ENCODE peak calls at places on chromosomes 7 and 10, in four cellular contexts. V is H1, W is HepG2, P is GM12878. O is an unnamed sample.

GRCh38 chr7:159109092-159110035 is 35.3 kb downstream of the VIPR2 start:
- DNase-seq in V (no peak), P (no peak), W (no peak), O (no peak)

GRCh38 chr7:133053321-133053891 is 28.5 kb downstream of the CHCHD3 start:
- DNase-seq in V (no peak), P (no peak), W (no peak), O (no peak)

GRCh38 chr10:100895346-100895745 is 17.4 kb upstream of the SLF2 start:
- DNase-seq in P (no peak), V (peak; percentile 22), W (no peak), O (no peak)

GRCh38 chr10:25142465-25142864 is 32.3 kb upstream of the GPR158 start:
- DNase-seq in W (no peak), P (no peak), V (no peak), O (no peak)

GRCh38 chr7:83149466-83149865 is 13.2 kb downstream of the PCLO start:
- DNase-seq in W (no peak), V (no peak), P (no peak), O (no peak)

GRCh38 chr10:100968037-100968736 is 1.1 kb upstream of the SEMA4G start:
- DNase-seq in V (no peak), W (no peak), P (no peak), O (no peak)

GRCh38 chr7:43247757-43248156 is 135.3 kb downstream of the HECW1 start:
- DNase-seq in V (no peak), W (no peak), P (no peak), O (no peak)

GRCh38 chr7:70091362-70091761 is 493.1 kb downstream of the AUTS2 start:
- DNase-seq in V (no peak), W (no peak), P (no peak), O (no peak)

GRCh38 chr10:2813277-2813676 is 254.1 kb upstream of the PFKP start:
- DNase-seq in V (no peak), P (no peak), W (no peak), O (no peak)

GRCh38 chr10:2812631-2813030 is 254.7 kb upstream of the PFKP start:
- DNase-seq in P (no peak), V (no peak), W (no peak), O (no peak)

GRCh38 chr10:2817923-2818322 is 249.4 kb upstream of the PFKP start:
- DNase-seq in P (no peak), W (no peak), V (no peak), O (no peak)
- TF ChIP-seq SUZ12 in P (no peak), W (no peak), V (no peak), O (no peak)

GRCh38 chr7:2258661-2259365 is 16.8 kb downstream of the NUDT1 start:
- DNase-seq in P (peak; percentile 50), V (no peak), W (no peak), O (no peak)

GRCh38 chr7:2263176-2263575 is 21.1 kb downstream of the NUDT1 start:
- DNase-seq in W (no peak), P (no peak), V (no peak), O (no peak)

GRCh38 chr7:2261611-2262010 is 19.6 kb downstream of the NUDT1 start:
- DNase-seq in W (no peak), V (no peak), P (no peak), O (no peak)

GRCh38 chr7:2259480-2259879 is 17.5 kb downstream of the NUDT1 start:
- DNase-seq in V (no peak), P (no peak), W (no peak), O (no peak)

GRCh38 chr7:2260820-2261219 is 18.8 kb downstream of the NUDT1 start:
- DNase-seq in V (no peak), P (no peak), W (no peak), O (no peak)
- TF ChIP-seq YY1 in V (no peak), P (no peak), W (no peak), O (no peak)

DNA sequence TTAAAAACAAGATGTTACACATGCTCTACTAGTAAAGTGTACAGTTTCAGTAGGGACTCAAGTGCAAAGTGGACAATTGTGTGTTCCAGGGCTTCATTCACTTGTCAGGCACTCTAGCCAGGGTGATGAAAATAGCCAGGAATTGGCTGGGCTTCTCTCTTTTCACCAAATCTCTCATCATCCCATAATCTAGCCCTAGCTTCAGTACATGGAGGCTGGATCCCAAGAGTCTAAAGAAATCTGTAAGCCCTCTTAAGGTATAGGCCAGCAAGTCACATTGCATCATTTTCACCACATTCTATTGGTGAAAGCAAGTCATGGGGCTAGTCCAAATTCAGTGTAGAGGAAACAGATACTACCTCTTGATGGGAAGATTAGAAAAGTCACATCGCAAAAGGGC is 47.3 kb upstream of the C1GALT1 start:
- DNase-seq in V (no peak), P (no peak), W (no peak), O (no peak)
- TF ChIP-seq SUZ12 in V (no peak), P (no peak), W (no peak), O (no peak)

DNA sequence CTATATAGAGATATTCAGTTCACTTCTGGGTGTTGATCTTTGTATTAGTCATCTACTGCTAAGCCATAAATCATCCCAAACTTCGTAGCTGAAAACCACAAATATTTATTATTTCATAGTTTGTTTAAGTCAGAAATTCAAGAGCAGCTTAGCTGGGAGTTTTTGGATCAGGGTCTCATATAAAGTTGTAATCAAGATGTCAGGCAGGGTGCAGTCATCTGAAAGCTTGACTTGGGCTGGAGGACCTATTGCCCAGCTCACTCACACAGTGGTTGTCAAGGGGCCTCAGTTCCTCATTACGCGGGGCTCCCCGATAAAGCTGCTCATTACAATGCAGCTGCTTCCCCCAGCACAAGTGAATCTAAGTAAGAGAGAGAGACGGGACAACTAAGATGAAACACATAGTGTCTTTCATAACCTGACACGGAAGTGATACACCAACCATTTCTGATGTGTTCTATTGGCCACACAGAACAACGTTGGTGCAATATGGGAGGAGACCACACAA is 15.7 kb downstream of the PPP1R3C start:
- DNase-seq in V (no peak), P (no peak), W (no peak), O (no peak)
- TF ChIP-seq YY1 in V (no peak), P (no peak), W (no peak), O (no peak)

DNA sequence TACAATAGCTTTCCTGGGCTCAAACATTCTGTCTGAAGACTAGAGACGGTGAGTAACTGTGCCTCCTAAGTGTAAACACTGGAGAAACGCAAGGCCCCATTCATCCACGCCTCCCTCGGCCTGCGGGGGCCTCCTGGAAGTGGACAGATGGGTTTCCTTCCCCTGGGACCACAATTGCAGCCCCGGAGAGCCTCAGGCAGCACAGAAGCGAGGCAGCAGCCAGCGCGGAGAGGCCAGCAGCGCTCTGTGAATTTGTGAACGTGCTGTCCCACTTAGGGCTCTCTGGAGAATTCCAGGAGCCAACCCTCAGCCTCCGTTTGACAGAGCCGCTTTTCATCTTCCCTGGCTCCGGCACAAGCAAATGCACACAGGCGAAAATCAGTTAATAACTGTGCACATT is 23.2 kb upstream of the CALN1 start:
- DNase-seq in W (no peak), P (no peak), V (no peak), O (no peak)
- TF ChIP-seq SUZ12 in W (no peak), P (no peak), V (no peak), O (no peak)

GRCh38 chr10:132456881-132457280 is 59.9 kb downstream of the PWWP2B start:
- DNase-seq in V (no peak), W (no peak), P (no peak), O (no peak)
- TF ChIP-seq YY1 in V (no peak), W (no peak), P (no peak), O (no peak)

GRCh38 chr10:78959217-78959616 is 109.5 kb upstream of the ZMIZ1 start:
- DNase-seq in W (no peak), P (no peak), V (no peak), O (no peak)

GRCh38 chr10:78959901-78960300 is 108.9 kb upstream of the ZMIZ1 start:
- DNase-seq in W (no peak), P (no peak), V (no peak), O (no peak)

GRCh38 chr10:78956391-78956790 is 112.4 kb upstream of the ZMIZ1 start:
- DNase-seq in P (no peak), V (no peak), W (no peak), O (no peak)

GRCh38 chr10:78955206-78955605 is 113.6 kb upstream of the ZMIZ1 start:
- DNase-seq in P (no peak), V (no peak), W (no peak), O (no peak)

GRCh38 chr10:78957471-78958039 is 111.2 kb upstream of the ZMIZ1 start:
- DNase-seq in V (no peak), W (no peak), P (no peak), O (no peak)
- TF ChIP-seq SUZ12 in V (no peak), W (no peak), P (no peak), O (no peak)

DNA sequence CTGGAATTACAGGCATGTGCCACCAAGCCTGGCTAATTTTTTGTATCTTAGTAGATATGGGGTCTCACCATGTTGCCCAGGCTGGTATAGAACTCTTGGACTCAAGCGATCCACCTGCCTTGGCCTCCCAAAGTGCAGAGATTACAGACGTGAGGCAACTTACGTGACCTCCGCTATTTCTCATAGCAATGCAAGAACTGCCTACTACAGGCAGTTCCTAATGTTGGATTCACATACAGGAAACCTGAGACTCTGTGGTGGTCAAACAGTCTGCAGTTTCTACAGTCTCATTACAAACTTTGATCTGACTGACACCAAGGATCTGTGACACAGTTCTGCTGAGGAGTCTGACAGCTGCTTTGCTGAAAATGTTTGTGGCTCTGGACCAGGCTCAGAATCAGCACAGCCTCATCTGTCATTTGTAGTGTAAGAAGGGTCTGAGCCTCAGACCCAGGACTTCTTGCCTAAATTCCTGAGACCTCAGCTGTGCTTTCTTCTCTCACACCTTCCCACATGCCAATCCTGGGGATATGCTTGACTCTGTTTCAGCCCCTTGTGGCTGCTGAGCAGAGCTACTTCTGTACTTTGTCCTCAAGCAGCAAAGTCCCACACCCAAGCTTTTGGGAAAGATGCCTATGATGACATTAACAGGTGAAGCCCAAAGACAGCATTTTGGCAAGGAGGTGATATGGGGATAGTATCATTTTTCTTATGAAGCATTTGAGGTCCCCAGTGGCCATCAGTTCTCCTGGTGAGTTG is 48.0 kb upstream of the CYP2C9 start:
- DNase-seq in P (no peak), V (no peak), W (no peak), O (no peak)
- TF ChIP-seq YY1 in P (no peak), V (no peak), W (no peak), O (no peak)

DNA sequence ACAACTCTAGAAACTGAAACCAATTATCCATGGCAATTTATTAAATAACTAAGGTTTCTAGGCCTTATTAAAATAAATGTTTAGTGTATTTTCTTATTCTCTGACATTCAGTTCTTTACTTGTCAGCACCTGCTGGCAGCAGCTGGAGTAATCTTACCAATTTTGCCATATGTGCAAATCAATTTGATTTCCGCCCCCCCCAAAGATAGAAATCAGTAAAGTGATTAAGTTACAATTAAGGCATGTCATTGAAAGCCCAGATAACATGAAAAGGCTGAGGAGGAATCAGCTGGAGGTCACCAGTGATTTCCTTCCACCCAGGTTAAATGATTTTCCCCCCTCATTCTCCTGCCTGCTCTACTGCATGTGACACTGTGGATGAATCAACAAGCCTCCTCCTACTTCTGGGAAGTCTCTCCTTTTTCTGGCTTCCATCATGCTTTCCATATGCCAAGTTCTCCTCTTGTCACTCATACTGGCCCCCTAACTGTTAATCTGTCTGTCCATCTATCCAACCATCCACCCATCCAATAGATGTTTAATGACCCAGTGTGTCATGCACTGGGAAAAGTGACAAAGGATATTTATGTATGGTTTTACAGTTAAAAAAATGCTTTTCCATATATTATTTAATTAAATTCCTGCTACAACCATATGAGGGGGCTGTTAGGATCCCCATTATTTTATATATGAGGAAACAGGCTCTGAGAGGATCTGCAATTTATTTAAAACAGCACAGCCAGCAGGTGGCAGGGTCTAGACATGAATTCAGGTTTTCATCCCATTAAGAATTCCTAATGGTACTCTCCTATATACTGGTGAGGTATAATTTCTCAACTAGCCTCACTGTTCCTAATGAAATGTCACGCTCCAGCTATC is 116.5 kb downstream of the ATXN7L1 start:
- DNase-seq in P (no peak), V (no peak), W (peak; percentile 41), O (no peak)
- TF ChIP-seq SUZ12 in P (no peak), V (no peak), W (no peak), O (no peak)

O was measured in NT2/D1.